ENCODE peak calls at places on chromosomes 11 and 22, in ten cellular contexts. One of them, this sample, is unnamed.
A peak's percentile ranks its signal among the peaks of the same experiment; 100 is the strongest.

GRCh38 chr11:57903441-57904123 is 120.1 kb upstream of the OR9Q1 start:
- DNase-seq in upper lobe of right lung: no peak
- DNase-seq in uterus: no peak
- DNase-seq in fibroblast of lung: peak; percentile 10
- DNase-seq in psoas muscle: peak; percentile 10
- DNase-seq in activated naive CD4-positive, alpha-beta T cell: peak; percentile 1
- DNase-seq in HTR-8/SVneo: no peak
- DNase-seq in transverse colon: peak; percentile 80
- DNase-seq in RWPE1: peak; percentile 81
- DNase-seq in AG20443: no peak
- DNase-seq in this sample: no peak

GRCh38 chr22:28967163-28967562 is 83.8 kb downstream of the ZNRF3 start:
- DNase-seq in upper lobe of right lung: no peak
- DNase-seq in uterus: no peak
- DNase-seq in fibroblast of lung: no peak
- DNase-seq in psoas muscle: no peak
- DNase-seq in activated naive CD4-positive, alpha-beta T cell: no peak
- DNase-seq in HTR-8/SVneo: no peak
- DNase-seq in transverse colon: no peak
- DNase-seq in RWPE1: no peak
- DNase-seq in AG20443: no peak
- DNase-seq in this sample: no peak

GRCh38 chr11:74671520-74672196 is 59.6 kb downstream of the CHRDL2 start:
- DNase-seq in upper lobe of right lung: no peak
- DNase-seq in uterus: no peak
- DNase-seq in fibroblast of lung: peak; percentile 59
- DNase-seq in psoas muscle: no peak
- DNase-seq in activated naive CD4-positive, alpha-beta T cell: no peak
- DNase-seq in HTR-8/SVneo: peak; percentile 48
- DNase-seq in transverse colon: no peak
- DNase-seq in RWPE1: no peak
- DNase-seq in AG20443: peak; percentile 64
- DNase-seq in this sample: no peak

GRCh38 chr22:17739196-17739975 is 34.9 kb downstream of the BID start:
- DNase-seq in upper lobe of right lung: no peak
- DNase-seq in uterus: no peak
- DNase-seq in fibroblast of lung: no peak
- DNase-seq in psoas muscle: no peak
- DNase-seq in activated naive CD4-positive, alpha-beta T cell: no peak
- DNase-seq in HTR-8/SVneo: no peak
- DNase-seq in transverse colon: no peak
- DNase-seq in RWPE1: no peak
- DNase-seq in AG20443: no peak
- DNase-seq in this sample: peak; percentile 66

GRCh38 chr11:77127969-77128691 is at the start of gene MYO7A:
- DNase-seq in upper lobe of right lung: peak; percentile 73
- DNase-seq in uterus: peak; percentile 42
- DNase-seq in fibroblast of lung: no peak
- DNase-seq in psoas muscle: peak; percentile 66
- DNase-seq in activated naive CD4-positive, alpha-beta T cell: no peak
- DNase-seq in HTR-8/SVneo: peak; percentile 52
- DNase-seq in transverse colon: peak; percentile 56
- DNase-seq in RWPE1: no peak
- DNase-seq in AG20443: peak; percentile 43
- DNase-seq in this sample: peak; percentile 88

GRCh38 chr11:115078461-115079438 is 400.4 kb downstream of the NXPE2 start:
- DNase-seq in upper lobe of right lung: no peak
- DNase-seq in uterus: no peak
- DNase-seq in fibroblast of lung: no peak
- DNase-seq in psoas muscle: no peak
- DNase-seq in activated naive CD4-positive, alpha-beta T cell: no peak
- DNase-seq in HTR-8/SVneo: no peak
- DNase-seq in transverse colon: no peak
- DNase-seq in RWPE1: no peak
- DNase-seq in AG20443: no peak
- DNase-seq in this sample: no peak

GRCh38 chr11:19951558-19952083 is 208.7 kb downstream of the DBX1 start:
- DNase-seq in upper lobe of right lung: no peak
- DNase-seq in uterus: no peak
- DNase-seq in fibroblast of lung: peak; percentile 54
- DNase-seq in psoas muscle: no peak
- DNase-seq in activated naive CD4-positive, alpha-beta T cell: no peak
- DNase-seq in HTR-8/SVneo: peak; percentile 65
- DNase-seq in transverse colon: no peak
- DNase-seq in RWPE1: peak; percentile 49
- DNase-seq in AG20443: peak; percentile 43
- DNase-seq in this sample: no peak

GRCh38 chr11:58164990-58165389 is 23.9 kb upstream of the OR9Q2 start:
- DNase-seq in upper lobe of right lung: no peak
- DNase-seq in uterus: no peak
- DNase-seq in fibroblast of lung: no peak
- DNase-seq in psoas muscle: no peak
- DNase-seq in activated naive CD4-positive, alpha-beta T cell: no peak
- DNase-seq in HTR-8/SVneo: no peak
- DNase-seq in transverse colon: no peak
- DNase-seq in RWPE1: no peak
- DNase-seq in AG20443: no peak
- DNase-seq in this sample: no peak

GRCh38 chr22:49825944-49826602 is 1.6 kb downstream of the BRD1 start:
- DNase-seq in upper lobe of right lung: no peak
- DNase-seq in uterus: no peak
- DNase-seq in fibroblast of lung: peak; percentile 48
- DNase-seq in psoas muscle: no peak
- DNase-seq in activated naive CD4-positive, alpha-beta T cell: peak; percentile 53
- DNase-seq in HTR-8/SVneo: no peak
- DNase-seq in transverse colon: peak; percentile 61
- DNase-seq in RWPE1: no peak
- DNase-seq in AG20443: peak; percentile 51
- DNase-seq in this sample: no peak

GRCh38 chr11:69666752-69667536 is 8.2 kb downstream of the LTO1 start:
- DNase-seq in upper lobe of right lung: peak; percentile 38
- DNase-seq in uterus: peak; percentile 11
- DNase-seq in fibroblast of lung: no peak
- DNase-seq in psoas muscle: no peak
- DNase-seq in activated naive CD4-positive, alpha-beta T cell: no peak
- DNase-seq in HTR-8/SVneo: no peak
- DNase-seq in transverse colon: no peak
- DNase-seq in RWPE1: no peak
- DNase-seq in AG20443: no peak
- DNase-seq in this sample: no peak

GRCh38 chr22:31585161-31585859 is 76.7 kb downstream of the PISD start:
- DNase-seq in upper lobe of right lung: no peak
- DNase-seq in uterus: no peak
- DNase-seq in fibroblast of lung: peak; percentile 33
- DNase-seq in psoas muscle: no peak
- DNase-seq in activated naive CD4-positive, alpha-beta T cell: no peak
- DNase-seq in HTR-8/SVneo: no peak
- DNase-seq in transverse colon: no peak
- DNase-seq in RWPE1: no peak
- DNase-seq in AG20443: peak; percentile 65
- DNase-seq in this sample: no peak

GRCh38 chr22:48135641-48136040 is 1373.2 kb downstream of the TBC1D22A start:
- DNase-seq in upper lobe of right lung: no peak
- DNase-seq in uterus: no peak
- DNase-seq in fibroblast of lung: no peak
- DNase-seq in psoas muscle: no peak
- DNase-seq in activated naive CD4-positive, alpha-beta T cell: no peak
- DNase-seq in HTR-8/SVneo: no peak
- DNase-seq in transverse colon: no peak
- DNase-seq in RWPE1: no peak
- DNase-seq in AG20443: no peak
- DNase-seq in this sample: no peak

GRCh38 chr22:37270928-37271650 is 11.2 kb upstream of the CYTH4 start:
- DNase-seq in upper lobe of right lung: no peak
- DNase-seq in uterus: no peak
- DNase-seq in fibroblast of lung: peak; percentile 72
- DNase-seq in psoas muscle: no peak
- DNase-seq in activated naive CD4-positive, alpha-beta T cell: no peak
- DNase-seq in HTR-8/SVneo: no peak
- DNase-seq in transverse colon: no peak
- DNase-seq in RWPE1: no peak
- DNase-seq in AG20443: no peak
- DNase-seq in this sample: no peak

GRCh38 chr22:25070870-25071465 is 118.5 kb downstream of the KIAA1671 start:
- DNase-seq in upper lobe of right lung: no peak
- DNase-seq in uterus: no peak
- DNase-seq in fibroblast of lung: peak; percentile 39
- DNase-seq in psoas muscle: no peak
- DNase-seq in activated naive CD4-positive, alpha-beta T cell: no peak
- DNase-seq in HTR-8/SVneo: no peak
- DNase-seq in transverse colon: no peak
- DNase-seq in RWPE1: no peak
- DNase-seq in AG20443: no peak
- DNase-seq in this sample: no peak

GRCh38 chr11:46380340-46381045 is 976 bp upstream of the MDK start:
- DNase-seq in upper lobe of right lung: peak; percentile 87
- DNase-seq in uterus: peak; percentile 74
- DNase-seq in fibroblast of lung: peak; percentile 51
- DNase-seq in psoas muscle: peak; percentile 70
- DNase-seq in activated naive CD4-positive, alpha-beta T cell: peak; percentile 48
- DNase-seq in HTR-8/SVneo: peak; percentile 75
- DNase-seq in transverse colon: peak; percentile 87
- DNase-seq in RWPE1: peak; percentile 67
- DNase-seq in AG20443: peak; percentile 80
- DNase-seq in this sample: peak; percentile 84

GRCh38 chr22:26547426-26547825 is 35.2 kb upstream of the TFIP11 start:
- DNase-seq in upper lobe of right lung: no peak
- DNase-seq in uterus: no peak
- DNase-seq in fibroblast of lung: peak; percentile 10
- DNase-seq in psoas muscle: no peak
- DNase-seq in activated naive CD4-positive, alpha-beta T cell: no peak
- DNase-seq in HTR-8/SVneo: no peak
- DNase-seq in transverse colon: no peak
- DNase-seq in RWPE1: peak; percentile 8
- DNase-seq in AG20443: no peak
- DNase-seq in this sample: no peak

GRCh38 chr11:117107701-117108590 is 9.7 kb upstream of the SIK3 start:
- DNase-seq in upper lobe of right lung: no peak
- DNase-seq in uterus: no peak
- DNase-seq in fibroblast of lung: no peak
- DNase-seq in psoas muscle: no peak
- DNase-seq in activated naive CD4-positive, alpha-beta T cell: no peak
- DNase-seq in HTR-8/SVneo: no peak
- DNase-seq in transverse colon: no peak
- DNase-seq in RWPE1: no peak
- DNase-seq in AG20443: peak; percentile 25
- DNase-seq in this sample: no peak

GRCh38 chr22:47225080-47225930 is 462.9 kb downstream of the TBC1D22A start:
- DNase-seq in upper lobe of right lung: no peak
- DNase-seq in uterus: no peak
- DNase-seq in fibroblast of lung: no peak
- DNase-seq in psoas muscle: no peak
- DNase-seq in activated naive CD4-positive, alpha-beta T cell: no peak
- DNase-seq in HTR-8/SVneo: no peak
- DNase-seq in transverse colon: no peak
- DNase-seq in RWPE1: no peak
- DNase-seq in AG20443: no peak
- DNase-seq in this sample: no peak

GRCh38 chr11:12066056-12066798 is 44.2 kb upstream of the MICAL2 start:
- DNase-seq in upper lobe of right lung: no peak
- DNase-seq in uterus: peak; percentile 69
- DNase-seq in fibroblast of lung: peak; percentile 96
- DNase-seq in psoas muscle: no peak
- DNase-seq in activated naive CD4-positive, alpha-beta T cell: no peak
- DNase-seq in HTR-8/SVneo: peak; percentile 79
- DNase-seq in transverse colon: peak; percentile 38
- DNase-seq in RWPE1: peak; percentile 88
- DNase-seq in AG20443: peak; percentile 76
- DNase-seq in this sample: no peak

GRCh38 chr22:49077036-49077393 is 750.7 kb downstream of the BRD1 start:
- DNase-seq in upper lobe of right lung: peak; percentile 35
- DNase-seq in uterus: no peak
- DNase-seq in fibroblast of lung: no peak
- DNase-seq in psoas muscle: no peak
- DNase-seq in activated naive CD4-positive, alpha-beta T cell: no peak
- DNase-seq in HTR-8/SVneo: no peak
- DNase-seq in transverse colon: no peak
- DNase-seq in RWPE1: no peak
- DNase-seq in AG20443: no peak
- DNase-seq in this sample: no peak

GRCh38 chr11:74449369-74449931 is 17.9 kb downstream of the KCNE3 start:
- DNase-seq in upper lobe of right lung: no peak
- DNase-seq in uterus: peak; percentile 73
- DNase-seq in fibroblast of lung: peak; percentile 66
- DNase-seq in psoas muscle: no peak
- DNase-seq in activated naive CD4-positive, alpha-beta T cell: no peak
- DNase-seq in HTR-8/SVneo: peak; percentile 76
- DNase-seq in transverse colon: peak; percentile 39
- DNase-seq in RWPE1: peak; percentile 50
- DNase-seq in AG20443: peak; percentile 83
- DNase-seq in this sample: no peak

GRCh38 chr11:130418756-130419155 is 9.7 kb downstream of the ADAMTS8 start:
- DNase-seq in upper lobe of right lung: peak; percentile 66
- DNase-seq in uterus: no peak
- DNase-seq in fibroblast of lung: peak; percentile 50
- DNase-seq in psoas muscle: no peak
- DNase-seq in activated naive CD4-positive, alpha-beta T cell: no peak
- DNase-seq in HTR-8/SVneo: no peak
- DNase-seq in transverse colon: no peak
- DNase-seq in RWPE1: no peak
- DNase-seq in AG20443: peak; percentile 72
- DNase-seq in this sample: no peak

GRCh38 chr22:22061085-22062077 is 78.8 kb upstream of the TOP3B start:
- DNase-seq in upper lobe of right lung: no peak
- DNase-seq in uterus: peak; percentile 77
- DNase-seq in fibroblast of lung: no peak
- DNase-seq in psoas muscle: peak; percentile 30
- DNase-seq in activated naive CD4-positive, alpha-beta T cell: no peak
- DNase-seq in HTR-8/SVneo: no peak
- DNase-seq in transverse colon: no peak
- DNase-seq in RWPE1: peak; percentile 55
- DNase-seq in AG20443: peak; percentile 75
- DNase-seq in this sample: no peak

GRCh38 chr11:19644316-19644715 is 68.3 kb upstream of the NAV2 start:
- DNase-seq in upper lobe of right lung: no peak
- DNase-seq in uterus: no peak
- DNase-seq in fibroblast of lung: peak; percentile 80
- DNase-seq in psoas muscle: no peak
- DNase-seq in activated naive CD4-positive, alpha-beta T cell: no peak
- DNase-seq in HTR-8/SVneo: no peak
- DNase-seq in transverse colon: no peak
- DNase-seq in RWPE1: no peak
- DNase-seq in AG20443: no peak
- DNase-seq in this sample: no peak

GRCh38 chr11:124301482-124301881 is 12.3 kb downstream of the OR8D1 start:
- DNase-seq in upper lobe of right lung: no peak
- DNase-seq in uterus: no peak
- DNase-seq in fibroblast of lung: peak; percentile 89
- DNase-seq in psoas muscle: no peak
- DNase-seq in activated naive CD4-positive, alpha-beta T cell: no peak
- DNase-seq in HTR-8/SVneo: no peak
- DNase-seq in transverse colon: no peak
- DNase-seq in RWPE1: no peak
- DNase-seq in AG20443: peak; percentile 25
- DNase-seq in this sample: no peak

GRCh38 chr11:69167916-69168691 is 12.4 kb downstream of the SMIM38 start:
- DNase-seq in upper lobe of right lung: peak; percentile 47
- DNase-seq in uterus: no peak
- DNase-seq in fibroblast of lung: no peak
- DNase-seq in psoas muscle: no peak
- DNase-seq in activated naive CD4-positive, alpha-beta T cell: no peak
- DNase-seq in HTR-8/SVneo: no peak
- DNase-seq in transverse colon: no peak
- DNase-seq in RWPE1: peak; percentile 33
- DNase-seq in AG20443: no peak
- DNase-seq in this sample: no peak

GRCh38 chr11:76048763-76049162 is 157.5 kb downstream of the WNT11 start:
- DNase-seq in upper lobe of right lung: no peak
- DNase-seq in uterus: no peak
- DNase-seq in fibroblast of lung: no peak
- DNase-seq in psoas muscle: no peak
- DNase-seq in activated naive CD4-positive, alpha-beta T cell: no peak
- DNase-seq in HTR-8/SVneo: no peak
- DNase-seq in transverse colon: no peak
- DNase-seq in RWPE1: no peak
- DNase-seq in AG20443: no peak
- DNase-seq in this sample: no peak

This sample was measured in Right ventricle myocardium inferior.